ENCODE peak calls at places on chromosomes 1 and 21, in nine cellular contexts. One of them, this sample, is unnamed.
A peak's percentile ranks its signal among the peaks of the same experiment; 100 is the strongest.

GRCh38 chr1:243364330-243364729 is 108.5 kb downstream of the SDCCAG8 start:
- DNase-seq in heart left ventricle: no peak
- DNase-seq in right lobe of liver: no peak
- DNase-seq in body of pancreas: peak; percentile 9
- DNase-seq in ovary: no peak
- DNase-seq in uterus: no peak
- DNase-seq in transverse colon: no peak
- DNase-seq in IMR-90: no peak
- DNase-seq in breast epithelium: no peak
- DNase-seq in this sample: no peak

GRCh38 chr1:224721000-224721399 is 104.9 kb downstream of the CNIH3 start:
- DNase-seq in heart left ventricle: no peak
- DNase-seq in ovary: no peak
- DNase-seq in transverse colon: no peak
- DNase-seq in body of pancreas: no peak
- DNase-seq in IMR-90: no peak
- DNase-seq in uterus: no peak
- DNase-seq in breast epithelium: no peak
- DNase-seq in right lobe of liver: no peak
- DNase-seq in this sample: no peak

GRCh38 chr1:84467298-84467697 is 11.8 kb upstream of the RPF1 start:
- DNase-seq in uterus: no peak
- DNase-seq in right lobe of liver: no peak
- DNase-seq in body of pancreas: no peak
- DNase-seq in IMR-90: no peak
- DNase-seq in ovary: no peak
- DNase-seq in breast epithelium: no peak
- DNase-seq in heart left ventricle: no peak
- DNase-seq in transverse colon: no peak
- DNase-seq in this sample: no peak

GRCh38 chr1:219518906-219519248 is 94.0 kb downstream of the ZC3H11B start:
- DNase-seq in breast epithelium: no peak
- DNase-seq in body of pancreas: no peak
- DNase-seq in uterus: no peak
- DNase-seq in ovary: no peak
- DNase-seq in heart left ventricle: no peak
- DNase-seq in transverse colon: no peak
- DNase-seq in IMR-90: no peak
- DNase-seq in right lobe of liver: no peak
- DNase-seq in this sample: no peak

GRCh38 chr1:235628316-235629006 is 21.1 kb downstream of the GNG4 start:
- DNase-seq in body of pancreas: no peak
- DNase-seq in uterus: no peak
- DNase-seq in right lobe of liver: no peak
- DNase-seq in IMR-90: no peak
- DNase-seq in ovary: no peak
- DNase-seq in heart left ventricle: no peak
- DNase-seq in transverse colon: no peak
- DNase-seq in breast epithelium: no peak
- DNase-seq in this sample: no peak

GRCh38 chr1:38489844-38490270 is 369.7 kb downstream of the RRAGC start:
- DNase-seq in breast epithelium: no peak
- DNase-seq in IMR-90: peak; percentile 2
- DNase-seq in body of pancreas: peak; percentile 26
- DNase-seq in ovary: no peak
- DNase-seq in uterus: no peak
- DNase-seq in transverse colon: peak; percentile 15
- DNase-seq in right lobe of liver: no peak
- DNase-seq in heart left ventricle: no peak
- DNase-seq in this sample: no peak

GRCh38 chr1:180155202-180155682 is 573 bp downstream of the QSOX1 start:
- DNase-seq in heart left ventricle: no peak
- DNase-seq in IMR-90: no peak
- DNase-seq in uterus: no peak
- DNase-seq in breast epithelium: no peak
- DNase-seq in ovary: no peak
- DNase-seq in right lobe of liver: peak; percentile 41
- DNase-seq in transverse colon: peak; percentile 35
- DNase-seq in body of pancreas: peak; percentile 28
- DNase-seq in this sample: no peak

GRCh38 chr21:29114765-29115164 is 15.7 kb upstream of the MAP3K7CL start:
- DNase-seq in uterus: no peak
- DNase-seq in heart left ventricle: no peak
- DNase-seq in breast epithelium: no peak
- DNase-seq in ovary: no peak
- DNase-seq in right lobe of liver: no peak
- DNase-seq in IMR-90: peak; percentile 92
- DNase-seq in transverse colon: no peak
- DNase-seq in body of pancreas: no peak
- DNase-seq in this sample: no peak

GRCh38 chr1:159920202-159920601 is 5.1 kb downstream of the TAGLN2 start:
- DNase-seq in breast epithelium: no peak
- DNase-seq in right lobe of liver: peak; percentile 19
- DNase-seq in transverse colon: no peak
- DNase-seq in IMR-90: no peak
- DNase-seq in body of pancreas: no peak
- DNase-seq in uterus: no peak
- DNase-seq in heart left ventricle: no peak
- DNase-seq in ovary: no peak
- DNase-seq in this sample: no peak

GRCh38 chr1:16119504-16119903 is 36.4 kb downstream of the EPHA2 start:
- DNase-seq in heart left ventricle: no peak
- DNase-seq in right lobe of liver: no peak
- DNase-seq in breast epithelium: no peak
- DNase-seq in body of pancreas: no peak
- DNase-seq in uterus: no peak
- DNase-seq in ovary: no peak
- DNase-seq in IMR-90: no peak
- DNase-seq in transverse colon: no peak
- DNase-seq in this sample: no peak

GRCh38 chr1:97603218-97603617 is 317.6 kb downstream of the DPYD start:
- DNase-seq in breast epithelium: no peak
- DNase-seq in transverse colon: no peak
- DNase-seq in uterus: no peak
- DNase-seq in heart left ventricle: no peak
- DNase-seq in right lobe of liver: no peak
- DNase-seq in ovary: no peak
- DNase-seq in IMR-90: no peak
- DNase-seq in body of pancreas: no peak
- DNase-seq in this sample: no peak

GRCh38 chr1:81317191-81317590 is 483.5 kb upstream of the ADGRL2 start:
- DNase-seq in breast epithelium: no peak
- DNase-seq in transverse colon: no peak
- DNase-seq in IMR-90: no peak
- DNase-seq in uterus: no peak
- DNase-seq in body of pancreas: no peak
- DNase-seq in right lobe of liver: no peak
- DNase-seq in heart left ventricle: no peak
- DNase-seq in ovary: no peak
- DNase-seq in this sample: no peak

GRCh38 chr1:171754381-171754705 is 12.5 kb upstream of the VAMP4 start:
- DNase-seq in breast epithelium: no peak
- DNase-seq in body of pancreas: no peak
- DNase-seq in IMR-90: peak; percentile 86
- DNase-seq in right lobe of liver: no peak
- DNase-seq in uterus: no peak
- DNase-seq in heart left ventricle: no peak
- DNase-seq in transverse colon: no peak
- DNase-seq in ovary: no peak
- DNase-seq in this sample: no peak

GRCh38 chr1:161498646-161499045 is 6.6 kb upstream of the FCGR2A start:
- DNase-seq in IMR-90: no peak
- DNase-seq in heart left ventricle: no peak
- DNase-seq in transverse colon: no peak
- DNase-seq in right lobe of liver: no peak
- DNase-seq in body of pancreas: no peak
- DNase-seq in ovary: no peak
- DNase-seq in uterus: no peak
- DNase-seq in breast epithelium: no peak
- DNase-seq in this sample: no peak

GRCh38 chr1:183163311-183163710 is 22.8 kb upstream of the LAMC2 start:
- DNase-seq in heart left ventricle: no peak
- DNase-seq in transverse colon: no peak
- DNase-seq in uterus: no peak
- DNase-seq in breast epithelium: no peak
- DNase-seq in ovary: no peak
- DNase-seq in body of pancreas: no peak
- DNase-seq in IMR-90: peak; percentile 95
- DNase-seq in right lobe of liver: no peak
- DNase-seq in this sample: no peak

GRCh38 chr1:202162418-202163280 is 2.2 kb upstream of the PTPN7 start:
- DNase-seq in heart left ventricle: no peak
- DNase-seq in body of pancreas: no peak
- DNase-seq in right lobe of liver: no peak
- DNase-seq in uterus: no peak
- DNase-seq in breast epithelium: no peak
- DNase-seq in ovary: peak; percentile 73
- DNase-seq in IMR-90: no peak
- DNase-seq in transverse colon: no peak
- DNase-seq in this sample: no peak

GRCh38 chr1:19661721-19662228 is 2.9 kb upstream of the HTR6 start:
- DNase-seq in uterus: no peak
- DNase-seq in transverse colon: no peak
- DNase-seq in body of pancreas: peak; percentile 38
- DNase-seq in ovary: no peak
- DNase-seq in IMR-90: peak; percentile 52
- DNase-seq in breast epithelium: no peak
- DNase-seq in right lobe of liver: no peak
- DNase-seq in heart left ventricle: no peak
- DNase-seq in this sample: no peak

GRCh38 chr1:69702085-69702484 is 134.4 kb downstream of the LRRC7 start:
- DNase-seq in right lobe of liver: no peak
- DNase-seq in body of pancreas: no peak
- DNase-seq in uterus: no peak
- DNase-seq in heart left ventricle: no peak
- DNase-seq in ovary: no peak
- DNase-seq in transverse colon: no peak
- DNase-seq in breast epithelium: no peak
- DNase-seq in IMR-90: no peak
- DNase-seq in this sample: no peak

GRCh38 chr1:44973645-44974044 is 12.8 kb downstream of the EIF2B3 start:
- DNase-seq in IMR-90: no peak
- DNase-seq in transverse colon: no peak
- DNase-seq in uterus: no peak
- DNase-seq in breast epithelium: no peak
- DNase-seq in right lobe of liver: no peak
- DNase-seq in heart left ventricle: no peak
- DNase-seq in ovary: no peak
- DNase-seq in body of pancreas: no peak
- DNase-seq in this sample: no peak

GRCh38 chr1:157154940-157155514 is 16.8 kb upstream of the ETV3 start:
- DNase-seq in right lobe of liver: peak; percentile 74
- DNase-seq in breast epithelium: no peak
- DNase-seq in ovary: peak; percentile 46
- DNase-seq in IMR-90: peak; percentile 52
- DNase-seq in heart left ventricle: peak; percentile 81
- DNase-seq in uterus: peak; percentile 38
- DNase-seq in body of pancreas: peak; percentile 69
- DNase-seq in transverse colon: peak; percentile 86
- DNase-seq in this sample: no peak

GRCh38 chr1:86247553-86248279 is 91.1 kb upstream of the COL24A1 start:
- DNase-seq in transverse colon: no peak
- DNase-seq in heart left ventricle: no peak
- DNase-seq in uterus: no peak
- DNase-seq in right lobe of liver: no peak
- DNase-seq in IMR-90: peak; percentile 3
- DNase-seq in breast epithelium: no peak
- DNase-seq in body of pancreas: no peak
- DNase-seq in ovary: no peak
- DNase-seq in this sample: no peak

GRCh38 chr1:31413405-31414005 is 492 bp downstream of the SERINC2 start:
- DNase-seq in ovary: peak; percentile 67
- DNase-seq in uterus: peak; percentile 35
- DNase-seq in heart left ventricle: peak; percentile 75
- DNase-seq in body of pancreas: peak; percentile 90
- DNase-seq in breast epithelium: peak; percentile 84
- DNase-seq in IMR-90: no peak
- DNase-seq in right lobe of liver: peak; percentile 89
- DNase-seq in transverse colon: peak; percentile 90
- DNase-seq in this sample: no peak

GRCh38 chr1:235917267-235917811 is 50.6 kb upstream of the LYST start:
- DNase-seq in right lobe of liver: peak; percentile 32
- DNase-seq in body of pancreas: peak; percentile 33
- DNase-seq in ovary: peak; percentile 59
- DNase-seq in breast epithelium: peak; percentile 69
- DNase-seq in heart left ventricle: peak; percentile 75
- DNase-seq in IMR-90: peak; percentile 99
- DNase-seq in transverse colon: peak; percentile 62
- DNase-seq in uterus: peak; percentile 73
- DNase-seq in this sample: no peak

GRCh38 chr1:218401896-218402770 is 57.0 kb downstream of the TGFB2 start:
- DNase-seq in uterus: no peak
- DNase-seq in IMR-90: peak; percentile 64
- DNase-seq in right lobe of liver: no peak
- DNase-seq in transverse colon: no peak
- DNase-seq in breast epithelium: no peak
- DNase-seq in body of pancreas: no peak
- DNase-seq in heart left ventricle: no peak
- DNase-seq in ovary: no peak
- DNase-seq in this sample: no peak
- TF ChIP-seq POLR2A in uterus: no peak
- TF ChIP-seq POLR2A in IMR-90: no peak
- TF ChIP-seq POLR2A in right lobe of liver: no peak
- TF ChIP-seq POLR2A in transverse colon: no peak
- TF ChIP-seq POLR2A in breast epithelium: no peak
- TF ChIP-seq POLR2A in body of pancreas: no peak
- TF ChIP-seq POLR2A in heart left ventricle: no peak
- TF ChIP-seq POLR2A in ovary: no peak
- TF ChIP-seq POLR2A in this sample: no peak

GRCh38 chr1:25020851-25021585 is 90.9 kb upstream of the RUNX3 start:
- DNase-seq in transverse colon: no peak
- DNase-seq in ovary: no peak
- DNase-seq in heart left ventricle: no peak
- DNase-seq in body of pancreas: no peak
- DNase-seq in right lobe of liver: no peak
- DNase-seq in IMR-90: no peak
- DNase-seq in breast epithelium: no peak
- DNase-seq in uterus: no peak
- DNase-seq in this sample: no peak
- H3K27ac ChIP-seq in transverse colon: peak overlapping the region; percentile 13
- H3K27ac ChIP-seq in ovary: no peak overlapping the region
- H3K27ac ChIP-seq in heart left ventricle: no peak overlapping the region
- H3K27ac ChIP-seq in body of pancreas: no peak overlapping the region
- H3K27ac ChIP-seq in right lobe of liver: no peak overlapping the region
- H3K27ac ChIP-seq in IMR-90: no peak overlapping the region
- H3K27ac ChIP-seq in breast epithelium: no peak overlapping the region
- H3K27ac ChIP-seq in uterus: no peak overlapping the region
- H3K27ac ChIP-seq in this sample: no peak overlapping the region

GRCh38 chr1:1217621-1218523 is 3.9 kb upstream of the TNFRSF4 start:
- DNase-seq in body of pancreas: no peak
- DNase-seq in heart left ventricle: no peak
- DNase-seq in ovary: no peak
- DNase-seq in right lobe of liver: no peak
- DNase-seq in uterus: no peak
- DNase-seq in IMR-90: no peak
- DNase-seq in breast epithelium: no peak
- DNase-seq in transverse colon: no peak
- DNase-seq in this sample: no peak
- H3K4me1 ChIP-seq in body of pancreas: no peaks in the 10 kb centered on the region
- H3K4me1 ChIP-seq in heart left ventricle: peaks cover 38% of the 10 kb centered on the region
- H3K4me1 ChIP-seq in ovary: no peaks in the 10 kb centered on the region
- H3K4me1 ChIP-seq in right lobe of liver: no peaks in the 10 kb centered on the region
- H3K4me1 ChIP-seq in uterus: peaks cover 4% of the 10 kb centered on the region
- H3K4me1 ChIP-seq in IMR-90: no peaks in the 10 kb centered on the region
- H3K4me1 ChIP-seq in breast epithelium: no peaks in the 10 kb centered on the region
- H3K4me1 ChIP-seq in transverse colon: peaks cover 6% of the 10 kb centered on the region
- H3K4me1 ChIP-seq in this sample: peaks cover 10% of the 10 kb centered on the region

GRCh38 chr1:181458419-181458818 is 24.9 kb upstream of the CACNA1E start:
- DNase-seq in body of pancreas: no peak
- DNase-seq in uterus: no peak
- DNase-seq in right lobe of liver: no peak
- DNase-seq in transverse colon: no peak
- DNase-seq in breast epithelium: no peak
- DNase-seq in heart left ventricle: no peak
- DNase-seq in ovary: no peak
- DNase-seq in IMR-90: no peak
- DNase-seq in this sample: no peak
- TF ChIP-seq POLR2A in body of pancreas: no peak
- TF ChIP-seq POLR2A in uterus: no peak
- TF ChIP-seq POLR2A in right lobe of liver: no peak
- TF ChIP-seq POLR2A in transverse colon: no peak
- TF ChIP-seq POLR2A in breast epithelium: no peak
- TF ChIP-seq POLR2A in heart left ventricle: no peak
- TF ChIP-seq POLR2A in ovary: no peak
- TF ChIP-seq POLR2A in IMR-90: no peak
- TF ChIP-seq POLR2A in this sample: no peak